ENCODE peak calls at places on chromosomes 2 and 18, in five cellular contexts. A, C, J, W and X are unnamed samples.

GRCh38 chr18:49464718-49465598 is 4.5 kb upstream of the DYM start:
- DNase-seq in A (peak), C (no peak), J (no peak), W (no peak), X (no peak)

GRCh38 chr2:228675715-228676114 is 494.2 kb upstream of the SPHKAP start:
- DNase-seq in A (no peak), C (no peak), J (no peak), W (no peak), X (no peak)

GRCh38 chr18:24273596-24273995 is 124.0 kb downstream of the OSBPL1A start:
- DNase-seq in A (no peak), C (no peak), J (no peak), W (peak), X (no peak)

GRCh38 chr2:2731101-2731850 is 400.2 kb upstream of the MYT1L start:
- DNase-seq in A (no peak), C (no peak), J (no peak), W (no peak), X (no peak)

GRCh38 chr18:14916181-14916580 is 168.2 kb downstream of the ANKRD30B start:
- DNase-seq in A (no peak), C (no peak), J (no peak), W (no peak), X (no peak)

GRCh38 chr2:155266579-155266978 is 568.1 kb downstream of the KCNJ3 start:
- DNase-seq in A (no peak), C (no peak), J (no peak), W (no peak), X (no peak)

GRCh38 chr18:12307251-12307736 is 747 bp upstream of the TUBB6 start:
- DNase-seq in A (peak), C (no peak), J (no peak), W (no peak), X (no peak)

GRCh38 chr18:13813271-13813849 is 10.6 kb upstream of the MC5R start:
- DNase-seq in A (peak), C (peak), J (no peak), W (peak), X (no peak)

GRCh38 chr2:156892449-156893335 is 364.8 kb upstream of the GALNT5 start:
- DNase-seq in A (peak), C (no peak), J (no peak), W (peak), X (no peak)

GRCh38 chr18:79939096-79939495 is 12.4 kb downstream of the SLC66A2 start:
- DNase-seq in A (no peak), C (no peak), J (no peak), W (no peak), X (no peak)

GRCh38 chr2:40844353-40845277 is 392.7 kb upstream of the SLC8A1 start:
- DNase-seq in A (peak), C (no peak), J (no peak), W (peak), X (no peak)